ENCODE peak calls at places on chromosomes 12 and 14, in seven cellular contexts. Y, L, M, N, A, B and V are unnamed samples.

GRCh38 chr12:114163766-114164165 is 197.6 kb upstream of the RBM19 start:
- DNase-seq in Y (no peak), L (no peak), M (no peak), N (no peak), A (no peak), B (peak), V (no peak)

GRCh38 chr12:124006582-124007170 is 33.7 kb downstream of the ZNF664 start:
- DNase-seq in Y (no peak), L (no peak), M (no peak), N (no peak), A (no peak), B (no peak), V (no peak)

GRCh38 chr12:62717636-62718035 is 217.3 kb downstream of the PPM1H start:
- DNase-seq in Y (no peak), L (no peak), M (no peak), N (no peak), A (no peak), B (no peak), V (no peak)

GRCh38 chr14:97149775-97150174 is 352.6 kb downstream of the VRK1 start:
- DNase-seq in Y (no peak), L (no peak), M (no peak), N (no peak), A (no peak), B (no peak), V (no peak)

GRCh38 chr12:75724913-75725312 is 213.5 kb upstream of the KRR1 start:
- DNase-seq in Y (no peak), L (peak), M (no peak), N (no peak), A (peak), B (peak), V (no peak)

GRCh38 chr12:98645572-98646067 is 530 bp downstream of the APAF1 start:
- DNase-seq in Y (no peak), L (no peak), M (peak), N (no peak), A (peak), B (peak), V (no peak)

GRCh38 chr14:23008836-23009235 is 1.1 kb downstream of the C14orf93 start:
- DNase-seq in Y (no peak), L (no peak), M (no peak), N (no peak), A (no peak), B (no peak), V (no peak)

GRCh38 chr12:110444455-110444854 is 5.7 kb downstream of the ARPC3 start:
- DNase-seq in Y (no peak), L (no peak), M (no peak), N (no peak), A (no peak), B (no peak), V (no peak)

GRCh38 chr12:85279449-85280137 is 427 bp upstream of the ALX1 start:
- DNase-seq in Y (no peak), L (peak), M (no peak), N (no peak), A (peak), B (no peak), V (no peak)

GRCh38 chr14:53956427-53957201 is at the start of gene BMP4:
- DNase-seq in Y (no peak), L (peak), M (peak), N (peak), A (peak), B (peak), V (peak)

GRCh38 chr12:8950287-8950574 is 786 bp upstream of the M6PR start:
- DNase-seq in Y (no peak), L (no peak), M (no peak), N (no peak), A (no peak), B (no peak), V (no peak)

GRCh38 chr12:8948711-8949524 is 527 bp downstream of the M6PR start:
- DNase-seq in Y (no peak), L (peak), M (peak), N (no peak), A (no peak), B (peak), V (peak)

GRCh38 chr12:8947737-8948136 is 1.7 kb downstream of the M6PR start:
- DNase-seq in Y (no peak), L (no peak), M (no peak), N (no peak), A (no peak), B (no peak), V (no peak)

GRCh38 chr12:8950702-8951478 is 1.4 kb upstream of the M6PR start:
- DNase-seq in Y (no peak), L (no peak), M (no peak), N (no peak), A (no peak), B (no peak), V (no peak)

GRCh38 chr12:8949525-8950286 is at the start of gene M6PR:
- DNase-seq in Y (peak), L (peak), M (peak), N (peak), A (peak), B (peak), V (peak)
- TF ChIP-seq EP300 in Y (no peak), L (no peak), M (no peak), N (peak), A (no peak), B (no peak), V (no peak)

GRCh38 chr12:118372541-118373495 is at the start of gene TAOK3:
- DNase-seq in Y (peak), L (peak), M (peak), N (peak), A (peak), B (peak), V (peak)
- TF ChIP-seq EP300 in Y (no peak), L (no peak), M (no peak), N (peak), A (peak), B (no peak), V (no peak)

GRCh38 chr12:56104815-56105476 is 587 bp downstream of the PA2G4 start:
- DNase-seq in Y (no peak), L (peak), M (no peak), N (no peak), A (no peak), B (peak), V (no peak)

GRCh38 chr12:56105503-56105902 is 1.1 kb downstream of the PA2G4 start:
- DNase-seq in Y (no peak), L (no peak), M (no peak), N (no peak), A (no peak), B (no peak), V (no peak)

GRCh38 chr12:56103066-56103711 is 1.2 kb upstream of the PA2G4 start:
- DNase-seq in Y (no peak), L (no peak), M (no peak), N (no peak), A (no peak), B (no peak), V (no peak)

GRCh38 chr12:56103823-56104108 is 593 bp upstream of the PA2G4 start:
- DNase-seq in Y (no peak), L (no peak), M (no peak), N (no peak), A (no peak), B (no peak), V (no peak)

GRCh38 chr12:56104109-56104814 is at the start of gene PA2G4:
- DNase-seq in Y (peak), L (peak), M (peak), N (peak), A (peak), B (peak), V (peak)
- TF ChIP-seq EP300 in Y (peak), L (no peak), M (peak), N (no peak), A (peak), B (no peak), V (peak)

DNA sequence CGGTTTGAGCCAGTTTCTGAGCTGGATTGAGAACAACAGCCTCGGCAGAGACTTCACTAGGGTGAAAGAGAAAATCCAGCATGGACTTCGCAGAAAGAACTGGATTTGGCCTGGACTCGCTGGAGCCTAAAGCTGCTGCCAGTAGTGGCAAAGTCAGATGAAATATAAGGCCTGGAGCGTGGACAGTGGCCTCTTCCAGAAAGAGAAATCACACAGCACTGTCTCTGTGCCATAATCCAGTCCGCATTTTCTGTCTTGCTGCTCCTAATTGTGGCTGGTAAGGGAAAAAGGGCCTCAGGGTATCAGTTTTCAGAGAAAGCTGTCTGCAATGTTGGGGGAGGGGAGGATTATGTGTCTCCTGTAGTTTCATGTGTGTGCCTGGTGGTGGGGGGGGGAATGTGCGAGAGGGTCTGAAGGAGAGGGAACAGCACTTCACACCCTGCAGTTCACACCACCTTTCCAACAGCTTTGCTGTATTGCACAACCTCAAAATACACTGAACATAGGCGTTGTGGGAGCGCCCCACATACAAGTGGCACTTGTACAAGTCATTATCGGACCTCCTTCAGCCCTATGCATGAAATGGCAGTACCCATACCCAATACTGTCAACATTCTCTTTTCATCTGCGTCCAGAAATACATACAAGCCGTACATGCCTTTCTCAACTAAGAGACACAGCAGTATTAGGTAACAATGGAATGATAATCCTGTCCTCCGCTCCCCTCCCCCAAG is 107.6 kb upstream of the ATF7IP start:
- DNase-seq in Y (peak), L (peak), M (peak), N (peak), A (peak), B (peak), V (no peak)
- TF ChIP-seq EP300 in Y (no peak), L (no peak), M (peak), N (peak), A (peak), B (peak), V (no peak)

GRCh38 chr12:51368640-51369517 is 22.3 kb downstream of the GALNT6 start:
- DNase-seq in Y (no peak), L (no peak), M (peak), N (no peak), A (no peak), B (no peak), V (no peak)
- TF ChIP-seq EP300 in Y (no peak), L (no peak), M (no peak), N (no peak), A (no peak), B (no peak), V (no peak)

GRCh38 chr12:179885-180284 is 34.1 kb downstream of the SLC6A12 start:
- DNase-seq in Y (no peak), L (no peak), M (no peak), N (no peak), A (no peak), B (no peak), V (no peak)
- TF ChIP-seq EP300 in Y (no peak), L (no peak), M (no peak), N (no peak), A (no peak), B (no peak), V (no peak)

DNA sequence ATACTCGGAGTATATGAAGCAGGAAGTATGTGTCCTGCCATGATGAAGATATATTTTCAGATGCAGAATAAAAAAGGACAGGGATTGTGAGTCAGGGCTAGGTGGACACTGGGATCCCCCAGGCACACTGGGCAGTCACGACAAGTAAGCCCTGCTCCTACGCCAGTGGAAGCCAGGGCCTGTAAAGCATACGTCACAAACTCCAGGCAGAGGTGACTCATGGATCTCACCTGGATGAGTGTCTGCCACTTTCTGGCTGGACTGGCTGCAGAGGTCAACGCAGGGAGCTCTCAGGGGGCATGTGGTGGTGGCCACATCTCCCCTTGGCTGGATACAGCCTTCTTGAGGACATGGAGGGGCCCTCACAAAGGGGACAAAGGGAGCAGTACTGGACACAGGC is 262.3 kb downstream of the GLT1D1 start:
- DNase-seq in Y (no peak), L (no peak), M (no peak), N (no peak), A (no peak), B (no peak), V (no peak)
- TF ChIP-seq EP300 in Y (no peak), L (no peak), M (no peak), N (no peak), A (no peak), B (no peak), V (no peak)

GRCh38 chr14:102711207-102711606 is 66.0 kb upstream of the TRAF3 start:
- DNase-seq in Y (no peak), L (peak), M (no peak), N (no peak), A (no peak), B (no peak), V (no peak)
- TF ChIP-seq EP300 in Y (no peak), L (no peak), M (no peak), N (no peak), A (no peak), B (no peak), V (no peak)

DNA sequence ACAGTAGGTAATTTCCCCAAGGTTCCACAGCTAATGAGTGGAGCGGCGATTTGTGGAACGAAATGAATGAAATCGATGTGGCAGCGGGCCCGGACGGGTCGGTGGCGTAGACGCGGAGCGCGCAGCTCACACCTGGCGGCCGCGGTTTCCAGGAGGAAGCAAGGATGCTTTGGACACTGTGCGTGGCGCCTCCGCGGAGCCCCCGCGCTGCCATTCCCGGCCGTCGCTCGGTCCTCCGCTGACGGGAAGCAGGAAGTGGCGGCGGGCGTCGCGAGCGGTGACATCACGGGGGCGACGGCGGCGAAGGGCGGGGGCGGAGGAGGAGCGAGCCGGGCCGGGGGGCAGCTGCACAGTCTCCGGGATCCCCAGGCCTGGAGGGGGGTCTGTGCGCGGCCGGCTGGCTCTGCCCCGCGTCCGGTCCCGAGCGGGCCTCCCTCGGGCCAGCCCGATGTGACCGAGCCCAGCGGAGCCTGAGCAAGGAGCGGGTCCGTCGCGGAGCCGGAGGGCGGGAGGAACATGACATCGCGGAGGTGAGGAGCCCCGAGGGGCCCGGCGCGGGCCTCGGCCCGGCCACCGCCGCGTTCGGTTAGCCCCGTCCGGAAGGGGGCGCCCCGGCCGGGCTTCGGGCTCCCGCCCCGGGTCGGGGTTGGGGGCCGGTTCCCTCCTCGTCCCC is at the start of gene PTPN11:
- DNase-seq in Y (peak), L (peak), M (peak), N (no peak), A (peak), B (peak), V (peak)
- TF ChIP-seq EP300 in Y (no peak), L (no peak), M (no peak), N (no peak), A (peak), B (no peak), V (no peak)

GRCh38 chr12:83173250-83173649 is 486.5 kb downstream of the TMTC2 start:
- DNase-seq in Y (no peak), L (no peak), M (no peak), N (no peak), A (no peak), B (no peak), V (no peak)
- TF ChIP-seq EP300 in Y (no peak), L (no peak), M (no peak), N (no peak), A (no peak), B (no peak), V (no peak)